ENCODE peak calls at places on chromosomes 2 and 18, in four cellular contexts. R, E, Q and T are unnamed samples.

GRCh38 chr2:188439986-188440385 is 148.3 kb downstream of the GULP1 start:
- DNase-seq in R (no peak), E (no peak), Q (no peak), T (no peak)

GRCh38 chr2:42450136-42450535 is 43.6 kb downstream of the KCNG3 start:
- DNase-seq in R (no peak), E (no peak), Q (no peak), T (no peak)

GRCh38 chr2:173021939-173022371 is 53.7 kb upstream of the MAP3K20 start:
- DNase-seq in R (no peak), E (peak; percentile 19), Q (no peak), T (no peak)

GRCh38 chr2:18987021-18987420 is 371.4 kb downstream of the OSR1 start:
- DNase-seq in R (no peak), E (no peak), Q (no peak), T (no peak)

GRCh38 chr2:88071365-88071764 is 3.7 kb downstream of the SMYD1 start:
- DNase-seq in R (no peak), E (no peak), Q (no peak), T (no peak)

GRCh38 chr2:8536686-8537571 is 144.9 kb upstream of the ID2 start:
- DNase-seq in R (no peak), E (peak; percentile 52), Q (no peak), T (no peak)

GRCh38 chr18:24319757-24320156 is 77.9 kb downstream of the OSBPL1A start:
- DNase-seq in R (no peak), E (no peak), Q (no peak), T (no peak)

GRCh38 chr2:198639580-198639979 is 818.2 kb downstream of the SATB2 start:
- DNase-seq in R (no peak), E (no peak), Q (no peak), T (peak; percentile 76)

GRCh38 chr2:60549250-60550150 is 4.0 kb downstream of the BCL11A start:
- DNase-seq in R (no peak), E (no peak), Q (no peak), T (no peak)

GRCh38 chr2:141595531-141595930 is 535.3 kb downstream of the LRP1B start:
- DNase-seq in R (no peak), E (no peak), Q (no peak), T (no peak)

GRCh38 chr2:136386046-136386445 is 268.1 kb upstream of the CXCR4 start:
- DNase-seq in R (no peak), E (no peak), Q (no peak), T (no peak)

GRCh38 chr2:24110660-24111303 is 12.4 kb downstream of the PFN4 start:
- DNase-seq in R (no peak), E (no peak), Q (no peak), T (no peak)

GRCh38 chr2:143705108-143705686 is 576.0 kb downstream of the ARHGAP15 start:
- DNase-seq in R (no peak), E (no peak), Q (no peak), T (peak; percentile 5)

GRCh38 chr2:120867290-120868231 is 131.9 kb downstream of the GLI2 start:
- DNase-seq in R (no peak), E (peak; percentile 37), Q (no peak), T (no peak)

GRCh38 chr2:240760576-240761246 is 59.3 kb downstream of the KIF1A start:
- DNase-seq in R (no peak), E (peak; percentile 22), Q (no peak), T (no peak)

GRCh38 chr2:75155115-75155514 is 44.2 kb downstream of the TACR1 start:
- DNase-seq in R (no peak), E (no peak), Q (no peak), T (no peak)

GRCh38 chr2:197998702-197999101 is 194.3 kb downstream of the PLCL1 start:
- DNase-seq in R (no peak), E (no peak), Q (no peak), T (no peak)

GRCh38 chr2:43323810-43324588 is 97.6 kb upstream of the ZFP36L2 start:
- DNase-seq in R (no peak), E (no peak), Q (no peak), T (no peak)

GRCh38 chr2:204110250-204111183 is 174.0 kb downstream of the ICOS start:
- DNase-seq in R (peak; percentile 15), E (no peak), Q (no peak), T (no peak)

GRCh38 chr2:85933753-85934594 is 45.2 kb upstream of the ST3GAL5 start:
- DNase-seq in R (no peak), E (peak; percentile 77), Q (no peak), T (no peak)

GRCh38 chr2:239181601-239182471 is 219.0 kb downstream of the HDAC4 start:
- DNase-seq in R (no peak), E (no peak), Q (no peak), T (no peak)

GRCh38 chr18:70423988-70424387 is 135.1 kb downstream of the SOCS6 start:
- DNase-seq in R (no peak), E (no peak), Q (no peak), T (no peak)

GRCh38 chr2:43083710-43084698 is 142.4 kb downstream of the ZFP36L2 start:
- DNase-seq in R (no peak), E (peak; percentile 35), Q (no peak), T (no peak)

GRCh38 chr18:61975526-61976326 is 82.9 kb upstream of the RNF152 start:
- DNase-seq in R (no peak), E (no peak), Q (no peak), T (no peak)

GRCh38 chr2:183153967-183154366 is 29.7 kb downstream of the NUP35 start:
- DNase-seq in R (no peak), E (no peak), Q (no peak), T (no peak)

GRCh38 chr2:197011777-197012641 is 85.5 kb upstream of the PGAP1 start:
- DNase-seq in R (peak; percentile 30), E (peak; percentile 19), Q (no peak), T (peak; percentile 28)

GRCh38 chr18:23235860-23236259 is 100.6 kb downstream of the CABLES1 start:
- DNase-seq in R (no peak), E (no peak), Q (no peak), T (no peak)

GRCh38 chr2:127072380-127072779 is 34.6 kb downstream of the BIN1 start:
- DNase-seq in R (no peak), E (no peak), Q (no peak), T (no peak)

GRCh38 chr2:54012538-54013141 is 41.8 kb upstream of the PSME4 start:
- DNase-seq in R (no peak), E (no peak), Q (no peak), T (no peak)

GRCh38 chr2:26088038-26088643 is 54.3 kb downstream of the RAB10 start:
- DNase-seq in R (no peak), E (peak; percentile 57), Q (no peak), T (peak; percentile 34)

GRCh38 chr2:189982777-189983394 is 79.6 kb downstream of the MSTN start:
- DNase-seq in R (no peak), E (peak; percentile 39), Q (no peak), T (no peak)

DNA sequence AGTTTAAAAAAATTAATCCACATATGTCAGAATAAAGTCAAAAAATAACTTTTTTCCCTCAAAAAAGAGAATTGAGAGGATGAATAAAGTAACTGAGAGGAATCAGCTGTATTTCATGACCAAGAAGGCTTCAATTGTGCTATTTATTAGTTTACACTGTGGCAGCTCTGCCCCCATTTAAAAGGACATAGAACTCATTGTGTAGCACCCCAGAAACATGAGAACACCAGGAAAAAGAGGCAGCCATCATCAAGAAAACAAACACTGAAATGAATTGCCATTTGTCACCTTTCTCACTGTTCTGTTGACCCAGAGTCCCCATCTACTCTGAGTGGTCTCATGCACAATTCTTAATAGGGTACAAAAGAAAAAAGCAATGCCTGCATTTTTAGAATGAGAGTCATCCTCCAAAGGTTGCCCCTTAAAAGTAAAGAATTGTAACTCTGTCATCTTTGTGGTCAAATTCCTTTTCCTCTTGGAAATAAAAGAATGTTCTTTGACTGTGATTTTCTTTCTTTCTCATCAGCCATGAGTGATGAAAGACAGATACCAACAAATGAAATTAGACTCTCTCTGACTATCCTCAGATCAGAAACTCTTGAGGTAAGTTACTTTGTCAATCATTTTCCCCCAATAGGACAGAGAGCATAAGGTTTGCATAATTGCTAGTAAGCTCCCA is 1942.0 kb upstream of the PIK3C3 start:
- DNase-seq in R (no peak), E (no peak), Q (no peak), T (no peak)
- TF ChIP-seq SPI1 in R (no peak), E (no peak), Q (no peak), T (no peak)

GRCh38 chr2:234952270-234953115 is 676 bp downstream of the SH3BP4 start:
- DNase-seq in R (no peak), E (no peak), Q (no peak), T (no peak)
- TF ChIP-seq SPI1 in R (no peak), E (no peak), Q (no peak), T (no peak)

GRCh38 chr18:11807233-11807632 is 44.0 kb upstream of the CHMP1B start:
- DNase-seq in R (no peak), E (no peak), Q (no peak), T (no peak)

GRCh38 chr18:11809895-11810294 is 41.3 kb upstream of the CHMP1B start:
- DNase-seq in R (no peak), E (no peak), Q (no peak), T (no peak)

GRCh38 chr18:11810379-11810778 is 40.8 kb upstream of the CHMP1B start:
- DNase-seq in R (no peak), E (no peak), Q (no peak), T (no peak)

GRCh38 chr18:11811009-11811408 is 40.2 kb upstream of the CHMP1B start:
- DNase-seq in R (no peak), E (no peak), Q (no peak), T (no peak)

GRCh38 chr18:11808001-11808855 is 43.0 kb upstream of the CHMP1B start:
- DNase-seq in R (no peak), E (no peak), Q (no peak), T (no peak)
- TF ChIP-seq SPI1 in R (no peak), E (no peak), Q (no peak), T (no peak)

DNA sequence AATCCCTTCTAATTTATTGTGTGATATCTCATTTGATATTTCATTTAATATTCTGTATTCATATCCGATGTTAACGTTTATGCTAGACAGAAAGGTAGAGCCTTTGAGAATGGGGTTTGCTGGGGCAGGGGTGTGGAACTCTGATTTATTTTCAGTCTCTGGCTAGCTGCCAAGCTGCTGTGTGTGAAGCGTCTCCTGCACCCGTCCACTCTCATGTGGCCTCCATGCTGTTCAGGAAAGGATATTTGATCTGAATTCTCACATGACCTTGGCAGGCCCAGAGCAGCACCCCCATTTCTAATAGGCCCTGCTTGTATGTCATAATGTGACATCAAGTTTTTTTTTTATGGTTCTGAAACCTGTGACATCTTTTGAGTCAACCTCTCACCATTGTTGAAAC is 1.6 kb downstream of the IL1R1 start:
- DNase-seq in R (no peak), E (no peak), Q (no peak), T (no peak)
- TF ChIP-seq SPI1 in R (no peak), E (no peak), Q (no peak), T (no peak)

GRCh38 chr2:230416061-230416721 is at the start of gene SP100:
- DNase-seq in R (peak; percentile 42), E (peak; percentile 34), Q (peak; percentile 81), T (peak; percentile 88)
- TF ChIP-seq SPI1 in R (peak; percentile 96), E (peak; percentile 75), Q (peak; percentile 96), T (peak; percentile 90)